ENCODE peak calls at places on chromosomes 7 and 10, in four cellular contexts. B, U, L and S are unnamed samples.
A peak's percentile ranks its signal among the peaks of the same experiment; 100 is the strongest.

GRCh38 chr7:28988818-28989595 is 30.9 kb upstream of the TRIL start:
- DNase-seq in B (peak; percentile 91), U (no peak), L (peak; percentile 87), S (no peak)

GRCh38 chr7:28190077-28190476 is 9.5 kb upstream of the JAZF1 start:
- DNase-seq in B (no peak), U (no peak), L (peak; percentile 34), S (no peak)

GRCh38 chr10:14953452-14954000 is 370 bp downstream of the DCLRE1C start:
- DNase-seq in B (no peak), U (peak; percentile 62), L (peak; percentile 66), S (no peak)

GRCh38 chr10:83968052-83968451 is 171.3 kb upstream of the GHITM start:
- DNase-seq in B (no peak), U (no peak), L (no peak), S (no peak)

GRCh38 chr10:35639651-35640311 is 2.3 kb downstream of the FZD8 start:
- DNase-seq in B (no peak), U (no peak), L (peak; percentile 36), S (peak; percentile 34)

GRCh38 chr7:70028620-70029019 is 430.3 kb downstream of the AUTS2 start:
- DNase-seq in B (no peak), U (peak; percentile 35), L (no peak), S (no peak)

GRCh38 chr10:5583525-5584175 is 58.9 kb downstream of the CALML3 start:
- DNase-seq in B (no peak), U (peak; percentile 96), L (peak; percentile 50), S (peak; percentile 45)

GRCh38 chr7:81111358-81111757 is 192.5 kb upstream of the SEMA3C start:
- DNase-seq in B (peak; percentile 87), U (no peak), L (peak; percentile 91), S (no peak)

GRCh38 chr10:9957352-9957751 is 1060.3 kb upstream of the CELF2 start:
- DNase-seq in B (peak; percentile 5), U (no peak), L (peak; percentile 71), S (no peak)

GRCh38 chr10:1142596-1142995 is 86.4 kb downstream of the WDR37 start:
- DNase-seq in B (no peak), U (peak; percentile 13), L (no peak), S (no peak)
- TF ChIP-seq CTCF in B (peak; percentile 5), U (peak; percentile 72), L (peak; percentile 28), S (peak; percentile 40)

GRCh38 chr7:21912931-21913780 is 32.5 kb downstream of the CDCA7L start:
- DNase-seq in B (no peak), U (peak; percentile 41), L (no peak), S (no peak)

GRCh38 chr7:21916176-21916575 is 29.5 kb downstream of the CDCA7L start:
- DNase-seq in B (no peak), U (no peak), L (no peak), S (no peak)

GRCh38 chr7:21915140-21915539 is 30.6 kb downstream of the CDCA7L start:
- DNase-seq in B (no peak), U (no peak), L (no peak), S (no peak)

GRCh38 chr7:21916629-21917028 is 29.1 kb downstream of the CDCA7L start:
- DNase-seq in B (no peak), U (no peak), L (no peak), S (no peak)

DNA sequence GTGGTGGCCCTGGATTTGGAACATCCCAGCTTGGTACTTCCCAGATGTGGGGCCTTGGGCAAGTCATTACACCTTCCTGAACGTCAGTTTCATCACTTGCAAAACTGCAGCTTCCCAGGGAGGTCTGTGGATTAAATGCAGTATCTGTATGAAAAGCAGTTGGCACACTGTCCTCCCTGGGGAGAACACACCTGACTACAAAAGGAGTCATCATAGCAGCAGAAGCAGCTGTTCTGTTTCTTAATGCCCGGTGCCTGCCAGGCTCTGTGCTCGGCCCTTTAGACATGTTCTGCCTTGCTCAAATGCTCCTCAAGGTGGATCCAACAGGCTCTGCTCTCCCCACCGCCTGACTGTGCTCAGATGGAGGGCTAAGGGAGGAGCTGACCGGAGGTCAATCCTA is 31.0 kb downstream of the CDCA7L start:
- DNase-seq in B (no peak), U (peak; percentile 66), L (no peak), S (no peak)
- TF ChIP-seq CTCF in B (no peak), U (no peak), L (no peak), S (no peak)

DNA sequence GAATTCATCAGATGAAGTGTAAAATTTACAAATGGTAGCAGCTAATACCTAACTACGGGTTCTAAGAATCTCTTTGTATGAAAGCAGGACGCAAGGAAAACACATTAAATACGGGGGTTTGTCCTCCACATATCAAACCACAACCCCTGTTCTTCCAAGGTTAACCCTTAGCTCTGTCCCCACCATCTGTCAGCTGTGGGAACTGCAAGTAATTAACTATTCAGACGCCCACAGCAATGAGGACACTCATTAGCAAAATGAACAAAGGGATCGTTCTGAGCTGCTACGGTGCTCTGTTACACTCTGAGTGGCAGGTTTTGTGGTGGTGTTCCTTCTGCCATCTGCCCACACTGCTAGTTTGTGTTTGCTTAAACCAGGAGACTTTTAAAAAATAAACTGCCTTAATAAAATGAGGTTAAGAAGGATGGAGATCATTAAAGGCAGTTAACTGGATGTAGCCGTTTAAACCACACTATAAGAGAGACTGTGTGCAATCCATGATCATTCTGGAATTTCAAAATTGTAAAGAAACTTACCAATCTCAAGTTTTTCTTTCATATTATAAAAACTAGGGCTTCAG is 51.4 kb downstream of the C10orf67 start:
- DNase-seq in B (no peak), U (peak; percentile 50), L (peak; percentile 52), S (peak; percentile 57)
- TF ChIP-seq CTCF in B (peak; percentile 44), U (peak; percentile 75), L (peak; percentile 74), S (peak; percentile 73)

GRCh38 chr10:127774771-127775559 is 38.0 kb downstream of the FOXI2 start:
- DNase-seq in B (no peak), U (no peak), L (no peak), S (peak; percentile 14)
- TF ChIP-seq CTCF in B (no peak), U (no peak), L (no peak), S (no peak)

GRCh38 chr7:20340839-20341238 is 10.1 kb downstream of the ITGB8 start:
- DNase-seq in B (no peak), U (no peak), L (peak; percentile 62), S (no peak)

GRCh38 chr7:20346577-20346976 is 15.9 kb downstream of the ITGB8 start:
- DNase-seq in B (no peak), U (no peak), L (no peak), S (no peak)

GRCh38 chr7:20344396-20344795 is 13.7 kb downstream of the ITGB8 start:
- DNase-seq in B (no peak), U (no peak), L (no peak), S (no peak)

GRCh38 chr7:20343954-20344353 is 13.3 kb downstream of the ITGB8 start:
- DNase-seq in B (no peak), U (no peak), L (no peak), S (no peak)

DNA sequence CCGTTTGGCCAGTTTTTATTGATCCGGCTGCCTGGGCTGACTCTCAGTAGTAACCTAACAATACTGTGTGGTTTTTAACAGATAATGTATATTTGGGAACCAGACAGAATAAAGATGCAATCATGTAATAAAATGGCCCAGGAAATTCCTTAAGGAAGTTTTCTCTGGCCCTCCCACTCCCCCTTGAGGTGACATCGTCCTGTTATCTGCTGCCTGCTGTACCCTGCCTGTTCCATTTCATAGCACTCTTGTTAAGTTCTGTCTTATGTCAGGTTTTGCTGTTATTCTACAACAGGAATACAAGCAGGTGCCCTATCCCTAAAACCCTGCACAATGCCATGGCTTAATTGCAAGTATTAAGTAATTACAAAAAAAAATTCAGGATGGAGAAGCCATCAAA is 12.5 kb downstream of the ITGB8 start:
- DNase-seq in B (no peak), U (no peak), L (no peak), S (no peak)
- TF ChIP-seq CTCF in B (peak; percentile 8), U (no peak), L (peak; percentile 5), S (peak; percentile 43)